ENCODE peak calls at places on chromosomes 6 and 20, in seven cellular contexts. One of them, this sample, is unnamed.

GRCh38 chr6:30169658-30170614 is 6.6 kb downstream of the TRIM15 start:
- DNase-seq in K562: peak
- DNase-seq in gastrocnemius medialis: no peak
- DNase-seq in HCT116: peak
- DNase-seq in heart left ventricle: no peak
- DNase-seq in breast epithelium: no peak
- DNase-seq in uterus: no peak
- DNase-seq in this sample: peak

GRCh38 chr6:134739299-134740090 is 210.4 kb downstream of the ALDH8A1 start:
- DNase-seq in K562: no peak
- DNase-seq in gastrocnemius medialis: no peak
- DNase-seq in HCT116: no peak
- DNase-seq in heart left ventricle: no peak
- DNase-seq in breast epithelium: no peak
- DNase-seq in uterus: no peak
- DNase-seq in this sample: no peak

GRCh38 chr20:10673176-10673830 is 496 bp downstream of the JAG1 start:
- DNase-seq in K562: peak
- DNase-seq in gastrocnemius medialis: no peak
- DNase-seq in HCT116: no peak
- DNase-seq in heart left ventricle: peak
- DNase-seq in breast epithelium: no peak
- DNase-seq in uterus: no peak
- DNase-seq in this sample: peak

GRCh38 chr20:44069203-44069931 is 117.6 kb downstream of the JPH2 start:
- DNase-seq in K562: no peak
- DNase-seq in gastrocnemius medialis: no peak
- DNase-seq in HCT116: no peak
- DNase-seq in heart left ventricle: no peak
- DNase-seq in breast epithelium: peak
- DNase-seq in uterus: no peak
- DNase-seq in this sample: no peak

GRCh38 chr20:46209930-46210671 is 92.0 kb downstream of the CD40 start:
- DNase-seq in K562: no peak
- DNase-seq in gastrocnemius medialis: no peak
- DNase-seq in HCT116: no peak
- DNase-seq in heart left ventricle: no peak
- DNase-seq in breast epithelium: no peak
- DNase-seq in uterus: no peak
- DNase-seq in this sample: no peak

GRCh38 chr6:53530346-53530745 is 14.6 kb downstream of the GCLC start:
- DNase-seq in K562: no peak
- DNase-seq in gastrocnemius medialis: no peak
- DNase-seq in HCT116: no peak
- DNase-seq in heart left ventricle: peak
- DNase-seq in breast epithelium: no peak
- DNase-seq in uterus: peak
- DNase-seq in this sample: no peak

GRCh38 chr6:160007581-160007980 is 38.7 kb downstream of the IGF2R start:
- DNase-seq in K562: no peak
- DNase-seq in gastrocnemius medialis: no peak
- DNase-seq in HCT116: no peak
- DNase-seq in heart left ventricle: no peak
- DNase-seq in breast epithelium: no peak
- DNase-seq in uterus: no peak
- DNase-seq in this sample: no peak

GRCh38 chr20:25247100-25247665 is 702 bp upstream of the PYGB start:
- DNase-seq in K562: peak
- DNase-seq in gastrocnemius medialis: peak
- DNase-seq in HCT116: peak
- DNase-seq in heart left ventricle: peak
- DNase-seq in breast epithelium: peak
- DNase-seq in uterus: peak
- DNase-seq in this sample: no peak

GRCh38 chr6:16854986-16855385 is 93.7 kb upstream of the ATXN1 start:
- DNase-seq in K562: no peak
- DNase-seq in gastrocnemius medialis: no peak
- DNase-seq in HCT116: no peak
- DNase-seq in heart left ventricle: no peak
- DNase-seq in breast epithelium: no peak
- DNase-seq in uterus: no peak
- DNase-seq in this sample: no peak

GRCh38 chr20:18743665-18744440 is 69.7 kb upstream of the SCP2D1 start:
- DNase-seq in K562: no peak
- DNase-seq in gastrocnemius medialis: no peak
- DNase-seq in HCT116: no peak
- DNase-seq in heart left ventricle: no peak
- DNase-seq in breast epithelium: no peak
- DNase-seq in uterus: peak
- DNase-seq in this sample: no peak

GRCh38 chr6:18253635-18254034 is 10.7 kb downstream of the DEK start:
- DNase-seq in K562: no peak
- DNase-seq in gastrocnemius medialis: no peak
- DNase-seq in HCT116: no peak
- DNase-seq in heart left ventricle: no peak
- DNase-seq in breast epithelium: no peak
- DNase-seq in uterus: no peak
- DNase-seq in this sample: no peak

GRCh38 chr6:85185977-85186376 is 263.9 kb upstream of the NT5E start:
- DNase-seq in K562: no peak
- DNase-seq in gastrocnemius medialis: no peak
- DNase-seq in HCT116: no peak
- DNase-seq in heart left ventricle: no peak
- DNase-seq in breast epithelium: no peak
- DNase-seq in uterus: no peak
- DNase-seq in this sample: no peak

GRCh38 chr6:97674802-97675201 is 391.8 kb upstream of the MMS22L start:
- DNase-seq in K562: no peak
- DNase-seq in gastrocnemius medialis: no peak
- DNase-seq in HCT116: no peak
- DNase-seq in heart left ventricle: no peak
- DNase-seq in breast epithelium: no peak
- DNase-seq in uterus: no peak
- DNase-seq in this sample: no peak

GRCh38 chr6:135624402-135625297 is 127.1 kb upstream of the AHI1 start:
- DNase-seq in K562: no peak
- DNase-seq in gastrocnemius medialis: no peak
- DNase-seq in HCT116: no peak
- DNase-seq in heart left ventricle: no peak
- DNase-seq in breast epithelium: no peak
- DNase-seq in uterus: no peak
- DNase-seq in this sample: no peak

GRCh38 chr20:20448891-20449290 is 81.0 kb downstream of the INSM1 start:
- DNase-seq in K562: no peak
- DNase-seq in gastrocnemius medialis: no peak
- DNase-seq in HCT116: no peak
- DNase-seq in heart left ventricle: no peak
- DNase-seq in breast epithelium: no peak
- DNase-seq in uterus: no peak
- DNase-seq in this sample: no peak

DNA sequence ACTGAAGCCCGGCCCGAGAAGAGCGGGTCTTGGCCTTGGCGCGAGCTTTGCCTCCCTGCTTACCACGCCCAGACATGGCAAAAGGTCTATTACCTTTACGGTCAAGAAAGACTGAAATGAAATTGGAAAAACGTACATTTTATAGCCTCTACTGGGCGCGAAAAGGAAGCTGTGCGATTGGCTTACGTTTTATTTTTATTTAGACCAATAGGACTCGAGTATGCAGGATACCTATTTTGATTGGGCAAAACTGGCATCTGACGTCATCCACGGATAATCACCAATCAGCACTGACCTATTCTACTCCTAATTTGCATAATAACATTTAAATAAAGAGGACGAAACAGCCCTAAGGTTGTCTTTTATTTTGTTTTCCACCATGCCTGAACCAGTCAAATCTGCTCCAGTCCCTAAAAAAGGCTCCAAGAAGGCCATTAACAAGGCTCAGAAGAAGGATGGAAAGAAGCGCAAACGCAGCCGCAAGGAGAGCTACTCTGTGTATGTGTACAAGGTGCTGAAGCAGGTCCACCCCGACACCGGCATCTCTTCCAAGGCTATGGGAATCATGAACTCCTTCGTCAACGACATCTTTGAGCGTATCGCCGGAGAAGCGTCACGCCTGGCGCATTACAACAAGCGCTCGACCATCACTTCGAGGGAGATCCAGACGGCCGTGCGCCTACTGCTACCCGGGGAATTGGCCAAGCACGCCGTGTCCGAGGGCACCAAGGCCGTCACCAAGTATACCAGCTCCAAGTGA is 97.4 kb downstream of the OR2B2 start:
- DNase-seq in K562: no peak
- DNase-seq in gastrocnemius medialis: no peak
- DNase-seq in HCT116: peak
- DNase-seq in heart left ventricle: peak
- DNase-seq in breast epithelium: peak
- DNase-seq in uterus: no peak
- DNase-seq in this sample: no peak
- TF ChIP-seq POLR2A in K562: no peak
- TF ChIP-seq POLR2A in gastrocnemius medialis: no peak
- TF ChIP-seq POLR2A in HCT116: peak
- TF ChIP-seq POLR2A in heart left ventricle: peak
- TF ChIP-seq POLR2A in breast epithelium: no peak
- TF ChIP-seq POLR2A in uterus: peak
- TF ChIP-seq POLR2A in this sample: no peak

GRCh38 chr20:2101935-2102584 is 433 bp downstream of the STK35 start:
- DNase-seq in K562: peak
- DNase-seq in gastrocnemius medialis: peak
- DNase-seq in HCT116: peak
- DNase-seq in heart left ventricle: peak
- DNase-seq in breast epithelium: peak
- DNase-seq in uterus: peak
- DNase-seq in this sample: peak
- TF ChIP-seq POLR2A in K562: peak
- TF ChIP-seq POLR2A in gastrocnemius medialis: peak
- TF ChIP-seq POLR2A in HCT116: peak
- TF ChIP-seq POLR2A in heart left ventricle: peak
- TF ChIP-seq POLR2A in breast epithelium: no peak
- TF ChIP-seq POLR2A in uterus: peak
- TF ChIP-seq POLR2A in this sample: peak

GRCh38 chr20:4972506-4973251 is 28.6 kb downstream of the SLC23A2 start:
- DNase-seq in K562: no peak
- DNase-seq in gastrocnemius medialis: no peak
- DNase-seq in HCT116: no peak
- DNase-seq in heart left ventricle: no peak
- DNase-seq in breast epithelium: no peak
- DNase-seq in uterus: no peak
- DNase-seq in this sample: no peak

GRCh38 chr20:4971064-4971463 is 30.2 kb downstream of the SLC23A2 start:
- DNase-seq in K562: no peak
- DNase-seq in gastrocnemius medialis: no peak
- DNase-seq in HCT116: no peak
- DNase-seq in heart left ventricle: no peak
- DNase-seq in breast epithelium: no peak
- DNase-seq in uterus: no peak
- DNase-seq in this sample: no peak

GRCh38 chr20:4978050-4978918 is 23.0 kb downstream of the SLC23A2 start:
- DNase-seq in K562: no peak
- DNase-seq in gastrocnemius medialis: no peak
- DNase-seq in HCT116: no peak
- DNase-seq in heart left ventricle: no peak
- DNase-seq in breast epithelium: no peak
- DNase-seq in uterus: no peak
- DNase-seq in this sample: no peak

GRCh38 chr20:4967752-4968477 is 33.4 kb downstream of the SLC23A2 start:
- DNase-seq in K562: no peak
- DNase-seq in gastrocnemius medialis: no peak
- DNase-seq in HCT116: no peak
- DNase-seq in heart left ventricle: no peak
- DNase-seq in breast epithelium: no peak
- DNase-seq in uterus: no peak
- DNase-seq in this sample: no peak

DNA sequence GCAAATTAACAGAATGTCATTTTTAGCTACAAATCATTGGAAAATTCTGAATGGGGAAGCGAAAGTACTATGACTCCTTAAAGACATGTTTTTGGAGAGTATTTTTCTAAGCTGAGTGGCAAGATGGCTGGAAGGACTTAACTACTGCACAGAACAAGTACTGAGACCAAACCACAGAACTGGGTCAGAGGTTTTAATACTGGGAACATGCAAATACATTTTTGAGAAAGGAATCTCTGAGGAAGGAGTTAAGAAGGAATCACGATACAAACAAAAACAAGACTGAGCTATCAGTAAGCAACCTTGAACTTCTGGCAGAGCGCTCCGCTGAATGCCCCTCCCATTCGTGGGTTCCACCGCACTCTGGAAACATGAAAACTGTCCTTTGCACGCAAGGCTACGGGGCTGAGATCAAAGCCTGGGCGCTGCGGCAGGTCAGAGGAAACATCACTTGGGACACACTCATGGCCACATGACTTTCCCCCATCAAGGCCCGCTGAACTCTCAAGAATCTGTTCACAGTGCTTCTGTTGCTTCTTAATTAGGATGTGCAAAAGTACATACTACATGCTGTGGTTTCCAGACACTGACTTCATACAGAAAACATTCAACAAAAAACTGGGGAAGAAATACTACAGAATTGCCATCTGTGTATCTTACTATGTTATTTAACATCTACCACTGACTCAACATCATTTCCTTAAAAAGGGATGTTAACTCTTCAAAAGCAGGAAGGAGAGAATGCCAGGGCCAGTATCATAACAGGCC is 27.8 kb downstream of the SLC23A2 start:
- DNase-seq in K562: no peak
- DNase-seq in gastrocnemius medialis: no peak
- DNase-seq in HCT116: no peak
- DNase-seq in heart left ventricle: peak
- DNase-seq in breast epithelium: no peak
- DNase-seq in uterus: peak
- DNase-seq in this sample: no peak
- TF ChIP-seq POLR2A in K562: no peak
- TF ChIP-seq POLR2A in gastrocnemius medialis: no peak
- TF ChIP-seq POLR2A in HCT116: no peak
- TF ChIP-seq POLR2A in heart left ventricle: no peak
- TF ChIP-seq POLR2A in breast epithelium: no peak
- TF ChIP-seq POLR2A in uterus: no peak
- TF ChIP-seq POLR2A in this sample: no peak

GRCh38 chr6:45377041-45377554 is 636 bp downstream of the SUPT3H start:
- DNase-seq in K562: no peak
- DNase-seq in gastrocnemius medialis: peak
- DNase-seq in HCT116: no peak
- DNase-seq in heart left ventricle: no peak
- DNase-seq in breast epithelium: no peak
- DNase-seq in uterus: no peak
- DNase-seq in this sample: no peak

GRCh38 chr6:45375449-45375848 is 2.3 kb downstream of the SUPT3H start:
- DNase-seq in K562: no peak
- DNase-seq in gastrocnemius medialis: no peak
- DNase-seq in HCT116: no peak
- DNase-seq in heart left ventricle: no peak
- DNase-seq in breast epithelium: no peak
- DNase-seq in uterus: no peak
- DNase-seq in this sample: no peak

GRCh38 chr6:45378324-45378926 is 691 bp upstream of the SUPT3H start:
- DNase-seq in K562: no peak
- DNase-seq in gastrocnemius medialis: peak
- DNase-seq in HCT116: no peak
- DNase-seq in heart left ventricle: peak
- DNase-seq in breast epithelium: no peak
- DNase-seq in uterus: no peak
- DNase-seq in this sample: peak

GRCh38 chr6:45376310-45377040 is 1.3 kb downstream of the SUPT3H start:
- DNase-seq in K562: no peak
- DNase-seq in gastrocnemius medialis: no peak
- DNase-seq in HCT116: no peak
- DNase-seq in heart left ventricle: no peak
- DNase-seq in breast epithelium: no peak
- DNase-seq in uterus: no peak
- DNase-seq in this sample: no peak

GRCh38 chr6:45377555-45378323 is at the start of gene SUPT3H:
- DNase-seq in K562: peak
- DNase-seq in gastrocnemius medialis: peak
- DNase-seq in HCT116: peak
- DNase-seq in heart left ventricle: peak
- DNase-seq in breast epithelium: peak
- DNase-seq in uterus: peak
- DNase-seq in this sample: peak
- TF ChIP-seq POLR2A in K562: peak
- TF ChIP-seq POLR2A in gastrocnemius medialis: peak
- TF ChIP-seq POLR2A in HCT116: peak
- TF ChIP-seq POLR2A in heart left ventricle: peak
- TF ChIP-seq POLR2A in breast epithelium: peak
- TF ChIP-seq POLR2A in uterus: peak
- TF ChIP-seq POLR2A in this sample: peak

This sample was measured in H54.